ENCODE peak calls at places on chromosomes 11 and 22, in six cellular contexts. One of them, this sample, is unnamed.

GRCh38 chr11:11016943-11017342 is 159.1 kb upstream of the ZBED5 start:
- DNase-seq in AG04450: no peak
- DNase-seq in EH: no peak
- DNase-seq in stimulated activated CD4-positive, alpha-beta T cell treated with anti-CD3 and anti-CD28 coated beads, Interleukin-12 subunit alpha, Interleukin-12 subunit beta, amount 100 ng/mL, for 48 hours: no peak
- DNase-seq in globus pallidus: no peak
- DNase-seq in M059J: no peak
- DNase-seq in this sample: no peak

GRCh38 chr11:60370811-60371297 is 7.5 kb upstream of the MS4A7 start:
- DNase-seq in AG04450: no peak
- DNase-seq in EH: no peak
- DNase-seq in stimulated activated CD4-positive, alpha-beta T cell treated with anti-CD3 and anti-CD28 coated beads, Interleukin-12 subunit alpha, Interleukin-12 subunit beta, amount 100 ng/mL, for 48 hours: no peak
- DNase-seq in globus pallidus: no peak
- DNase-seq in M059J: peak; percentile 38
- DNase-seq in this sample: no peak

GRCh38 chr11:111438846-111439520 is 59.9 kb upstream of the POU2AF1 start:
- DNase-seq in AG04450: no peak
- DNase-seq in EH: no peak
- DNase-seq in stimulated activated CD4-positive, alpha-beta T cell treated with anti-CD3 and anti-CD28 coated beads, Interleukin-12 subunit alpha, Interleukin-12 subunit beta, amount 100 ng/mL, for 48 hours: no peak
- DNase-seq in globus pallidus: no peak
- DNase-seq in M059J: no peak
- DNase-seq in this sample: no peak

GRCh38 chr11:122365545-122366380 is 249.7 kb upstream of the BLID start:
- DNase-seq in AG04450: no peak
- DNase-seq in EH: no peak
- DNase-seq in stimulated activated CD4-positive, alpha-beta T cell treated with anti-CD3 and anti-CD28 coated beads, Interleukin-12 subunit alpha, Interleukin-12 subunit beta, amount 100 ng/mL, for 48 hours: no peak
- DNase-seq in globus pallidus: no peak
- DNase-seq in M059J: no peak
- DNase-seq in this sample: no peak

GRCh38 chr22:47128216-47129215 is 366.1 kb downstream of the TBC1D22A start:
- DNase-seq in AG04450: no peak
- DNase-seq in EH: no peak
- DNase-seq in stimulated activated CD4-positive, alpha-beta T cell treated with anti-CD3 and anti-CD28 coated beads, Interleukin-12 subunit alpha, Interleukin-12 subunit beta, amount 100 ng/mL, for 48 hours: no peak
- DNase-seq in globus pallidus: no peak
- DNase-seq in M059J: no peak
- DNase-seq in this sample: no peak

GRCh38 chr11:67347964-67348749 is 5.2 kb downstream of the POLD4 start:
- DNase-seq in AG04450: no peak
- DNase-seq in EH: peak; percentile 37
- DNase-seq in stimulated activated CD4-positive, alpha-beta T cell treated with anti-CD3 and anti-CD28 coated beads, Interleukin-12 subunit alpha, Interleukin-12 subunit beta, amount 100 ng/mL, for 48 hours: no peak
- DNase-seq in globus pallidus: no peak
- DNase-seq in M059J: no peak
- DNase-seq in this sample: no peak

GRCh38 chr11:33060271-33060670 is 20.9 kb downstream of the TCP11L1 start:
- DNase-seq in AG04450: no peak
- DNase-seq in EH: no peak
- DNase-seq in stimulated activated CD4-positive, alpha-beta T cell treated with anti-CD3 and anti-CD28 coated beads, Interleukin-12 subunit alpha, Interleukin-12 subunit beta, amount 100 ng/mL, for 48 hours: no peak
- DNase-seq in globus pallidus: no peak
- DNase-seq in M059J: no peak
- DNase-seq in this sample: no peak

GRCh38 chr11:61890536-61891330 is 612 bp downstream of the FADS3 start:
- DNase-seq in AG04450: no peak
- DNase-seq in EH: peak; percentile 87
- DNase-seq in stimulated activated CD4-positive, alpha-beta T cell treated with anti-CD3 and anti-CD28 coated beads, Interleukin-12 subunit alpha, Interleukin-12 subunit beta, amount 100 ng/mL, for 48 hours: no peak
- DNase-seq in globus pallidus: no peak
- DNase-seq in M059J: peak; percentile 86
- DNase-seq in this sample: peak; percentile 26

GRCh38 chr11:128201006-128201405 is 386.4 kb downstream of the ETS1 start:
- DNase-seq in AG04450: no peak
- DNase-seq in EH: no peak
- DNase-seq in stimulated activated CD4-positive, alpha-beta T cell treated with anti-CD3 and anti-CD28 coated beads, Interleukin-12 subunit alpha, Interleukin-12 subunit beta, amount 100 ng/mL, for 48 hours: no peak
- DNase-seq in globus pallidus: no peak
- DNase-seq in M059J: no peak
- DNase-seq in this sample: no peak

GRCh38 chr11:129611661-129612566 is 203.7 kb upstream of the TMEM45B start:
- DNase-seq in AG04450: no peak
- DNase-seq in EH: peak; percentile 2
- DNase-seq in stimulated activated CD4-positive, alpha-beta T cell treated with anti-CD3 and anti-CD28 coated beads, Interleukin-12 subunit alpha, Interleukin-12 subunit beta, amount 100 ng/mL, for 48 hours: no peak
- DNase-seq in globus pallidus: no peak
- DNase-seq in M059J: peak; percentile 57
- DNase-seq in this sample: no peak

GRCh38 chr11:48036466-48036865 is 56.1 kb downstream of the PTPRJ start:
- DNase-seq in AG04450: peak; percentile 38
- DNase-seq in EH: peak; percentile 50
- DNase-seq in stimulated activated CD4-positive, alpha-beta T cell treated with anti-CD3 and anti-CD28 coated beads, Interleukin-12 subunit alpha, Interleukin-12 subunit beta, amount 100 ng/mL, for 48 hours: no peak
- DNase-seq in globus pallidus: no peak
- DNase-seq in M059J: no peak
- DNase-seq in this sample: peak; percentile 29

GRCh38 chr11:72609045-72609444 is 65.2 kb downstream of the PDE2A start:
- DNase-seq in AG04450: no peak
- DNase-seq in EH: peak; percentile 33
- DNase-seq in stimulated activated CD4-positive, alpha-beta T cell treated with anti-CD3 and anti-CD28 coated beads, Interleukin-12 subunit alpha, Interleukin-12 subunit beta, amount 100 ng/mL, for 48 hours: no peak
- DNase-seq in globus pallidus: no peak
- DNase-seq in M059J: no peak
- DNase-seq in this sample: no peak

GRCh38 chr11:70082829-70083228 is 4.7 kb downstream of the ANO1 start:
- DNase-seq in AG04450: no peak
- DNase-seq in EH: no peak
- DNase-seq in stimulated activated CD4-positive, alpha-beta T cell treated with anti-CD3 and anti-CD28 coated beads, Interleukin-12 subunit alpha, Interleukin-12 subunit beta, amount 100 ng/mL, for 48 hours: no peak
- DNase-seq in globus pallidus: no peak
- DNase-seq in M059J: no peak
- DNase-seq in this sample: no peak

GRCh38 chr11:10351435-10351767 is 46.5 kb downstream of the ADM start:
- DNase-seq in AG04450: no peak
- DNase-seq in EH: no peak
- DNase-seq in stimulated activated CD4-positive, alpha-beta T cell treated with anti-CD3 and anti-CD28 coated beads, Interleukin-12 subunit alpha, Interleukin-12 subunit beta, amount 100 ng/mL, for 48 hours: no peak
- DNase-seq in globus pallidus: no peak
- DNase-seq in M059J: no peak
- DNase-seq in this sample: no peak

GRCh38 chr22:31217890-31218287 is 5.8 kb downstream of the LIMK2 start:
- DNase-seq in AG04450: no peak
- DNase-seq in EH: no peak
- DNase-seq in stimulated activated CD4-positive, alpha-beta T cell treated with anti-CD3 and anti-CD28 coated beads, Interleukin-12 subunit alpha, Interleukin-12 subunit beta, amount 100 ng/mL, for 48 hours: no peak
- DNase-seq in globus pallidus: no peak
- DNase-seq in M059J: no peak
- DNase-seq in this sample: no peak

GRCh38 chr11:34825670-34826383 is 90.4 kb downstream of the APIP start:
- DNase-seq in AG04450: no peak
- DNase-seq in EH: no peak
- DNase-seq in stimulated activated CD4-positive, alpha-beta T cell treated with anti-CD3 and anti-CD28 coated beads, Interleukin-12 subunit alpha, Interleukin-12 subunit beta, amount 100 ng/mL, for 48 hours: no peak
- DNase-seq in globus pallidus: peak; percentile 67
- DNase-seq in M059J: no peak
- DNase-seq in this sample: no peak

GRCh38 chr11:116925050-116925449 is 87.6 kb upstream of the APOA1 start:
- DNase-seq in AG04450: no peak
- DNase-seq in EH: no peak
- DNase-seq in stimulated activated CD4-positive, alpha-beta T cell treated with anti-CD3 and anti-CD28 coated beads, Interleukin-12 subunit alpha, Interleukin-12 subunit beta, amount 100 ng/mL, for 48 hours: no peak
- DNase-seq in globus pallidus: no peak
- DNase-seq in M059J: no peak
- DNase-seq in this sample: no peak

GRCh38 chr11:17471501-17471900 is 5.1 kb downstream of the ABCC8 start:
- DNase-seq in AG04450: no peak
- DNase-seq in EH: no peak
- DNase-seq in stimulated activated CD4-positive, alpha-beta T cell treated with anti-CD3 and anti-CD28 coated beads, Interleukin-12 subunit alpha, Interleukin-12 subunit beta, amount 100 ng/mL, for 48 hours: no peak
- DNase-seq in globus pallidus: no peak
- DNase-seq in M059J: peak; percentile 7
- DNase-seq in this sample: no peak

GRCh38 chr22:37534445-37534844 is 15.2 kb upstream of the CARD10 start:
- DNase-seq in AG04450: no peak
- DNase-seq in EH: no peak
- DNase-seq in stimulated activated CD4-positive, alpha-beta T cell treated with anti-CD3 and anti-CD28 coated beads, Interleukin-12 subunit alpha, Interleukin-12 subunit beta, amount 100 ng/mL, for 48 hours: no peak
- DNase-seq in globus pallidus: no peak
- DNase-seq in M059J: no peak
- DNase-seq in this sample: no peak

GRCh38 chr11:101863361-101863760 is 51.4 kb upstream of the CEP126 start:
- DNase-seq in AG04450: no peak
- DNase-seq in EH: peak; percentile 96
- DNase-seq in stimulated activated CD4-positive, alpha-beta T cell treated with anti-CD3 and anti-CD28 coated beads, Interleukin-12 subunit alpha, Interleukin-12 subunit beta, amount 100 ng/mL, for 48 hours: no peak
- DNase-seq in globus pallidus: no peak
- DNase-seq in M059J: peak; percentile 79
- DNase-seq in this sample: peak; percentile 47

GRCh38 chr22:43152355-43153071 is 1.2 kb downstream of the TSPO start:
- DNase-seq in AG04450: no peak
- DNase-seq in EH: peak; percentile 67
- DNase-seq in stimulated activated CD4-positive, alpha-beta T cell treated with anti-CD3 and anti-CD28 coated beads, Interleukin-12 subunit alpha, Interleukin-12 subunit beta, amount 100 ng/mL, for 48 hours: peak; percentile 41
- DNase-seq in globus pallidus: peak; percentile 58
- DNase-seq in M059J: peak; percentile 66
- DNase-seq in this sample: no peak

GRCh38 chr11:65403607-65404121 is 17.2 kb downstream of the FRMD8 start:
- DNase-seq in AG04450: no peak
- DNase-seq in EH: no peak
- DNase-seq in stimulated activated CD4-positive, alpha-beta T cell treated with anti-CD3 and anti-CD28 coated beads, Interleukin-12 subunit alpha, Interleukin-12 subunit beta, amount 100 ng/mL, for 48 hours: no peak
- DNase-seq in globus pallidus: peak; percentile 42
- DNase-seq in M059J: no peak
- DNase-seq in this sample: no peak

GRCh38 chr11:628056-628455 is 1.1 kb upstream of the SCT start:
- DNase-seq in AG04450: no peak
- DNase-seq in EH: no peak
- DNase-seq in stimulated activated CD4-positive, alpha-beta T cell treated with anti-CD3 and anti-CD28 coated beads, Interleukin-12 subunit alpha, Interleukin-12 subunit beta, amount 100 ng/mL, for 48 hours: no peak
- DNase-seq in globus pallidus: no peak
- DNase-seq in M059J: no peak
- DNase-seq in this sample: no peak

GRCh38 chr11:69914286-69915150 is 95.3 kb upstream of the FGF3 start:
- DNase-seq in AG04450: no peak
- DNase-seq in EH: no peak
- DNase-seq in stimulated activated CD4-positive, alpha-beta T cell treated with anti-CD3 and anti-CD28 coated beads, Interleukin-12 subunit alpha, Interleukin-12 subunit beta, amount 100 ng/mL, for 48 hours: no peak
- DNase-seq in globus pallidus: no peak
- DNase-seq in M059J: no peak
- DNase-seq in this sample: no peak

GRCh38 chr11:20477418-20478090 is 90.0 kb downstream of the PRMT3 start:
- DNase-seq in AG04450: no peak
- DNase-seq in EH: no peak
- DNase-seq in stimulated activated CD4-positive, alpha-beta T cell treated with anti-CD3 and anti-CD28 coated beads, Interleukin-12 subunit alpha, Interleukin-12 subunit beta, amount 100 ng/mL, for 48 hours: no peak
- DNase-seq in globus pallidus: no peak
- DNase-seq in M059J: peak; percentile 9
- DNase-seq in this sample: no peak

GRCh38 chr11:113895367-113896155 is 9.0 kb upstream of the HTR3B start:
- DNase-seq in AG04450: no peak
- DNase-seq in EH: peak; percentile 17
- DNase-seq in stimulated activated CD4-positive, alpha-beta T cell treated with anti-CD3 and anti-CD28 coated beads, Interleukin-12 subunit alpha, Interleukin-12 subunit beta, amount 100 ng/mL, for 48 hours: no peak
- DNase-seq in globus pallidus: no peak
- DNase-seq in M059J: peak; percentile 12
- DNase-seq in this sample: no peak

GRCh38 chr11:132620423-132620822 is 911.9 kb downstream of the OPCML start:
- DNase-seq in AG04450: no peak
- DNase-seq in EH: no peak
- DNase-seq in stimulated activated CD4-positive, alpha-beta T cell treated with anti-CD3 and anti-CD28 coated beads, Interleukin-12 subunit alpha, Interleukin-12 subunit beta, amount 100 ng/mL, for 48 hours: no peak
- DNase-seq in globus pallidus: no peak
- DNase-seq in M059J: no peak
- DNase-seq in this sample: no peak

GRCh38 chr11:101336858-101337257 is 207.2 kb upstream of the PGR start:
- DNase-seq in AG04450: no peak
- DNase-seq in EH: no peak
- DNase-seq in stimulated activated CD4-positive, alpha-beta T cell treated with anti-CD3 and anti-CD28 coated beads, Interleukin-12 subunit alpha, Interleukin-12 subunit beta, amount 100 ng/mL, for 48 hours: no peak
- DNase-seq in globus pallidus: no peak
- DNase-seq in M059J: no peak
- DNase-seq in this sample: no peak

GRCh38 chr11:1920909-1921575 is 1.5 kb downstream of the TNNT3 start:
- DNase-seq in AG04450: no peak
- DNase-seq in EH: no peak
- DNase-seq in stimulated activated CD4-positive, alpha-beta T cell treated with anti-CD3 and anti-CD28 coated beads, Interleukin-12 subunit alpha, Interleukin-12 subunit beta, amount 100 ng/mL, for 48 hours: no peak
- DNase-seq in globus pallidus: no peak
- DNase-seq in M059J: no peak
- DNase-seq in this sample: no peak

GRCh38 chr11:2940166-2940929 is 11.1 kb upstream of the PHLDA2 start:
- DNase-seq in AG04450: no peak
- DNase-seq in EH: peak; percentile 81
- DNase-seq in stimulated activated CD4-positive, alpha-beta T cell treated with anti-CD3 and anti-CD28 coated beads, Interleukin-12 subunit alpha, Interleukin-12 subunit beta, amount 100 ng/mL, for 48 hours: no peak
- DNase-seq in globus pallidus: no peak
- DNase-seq in M059J: peak; percentile 98
- DNase-seq in this sample: no peak

GRCh38 chr11:134098566-134099184 is 29.8 kb downstream of the JAM3 start:
- DNase-seq in AG04450: no peak
- DNase-seq in EH: no peak
- DNase-seq in stimulated activated CD4-positive, alpha-beta T cell treated with anti-CD3 and anti-CD28 coated beads, Interleukin-12 subunit alpha, Interleukin-12 subunit beta, amount 100 ng/mL, for 48 hours: no peak
- DNase-seq in globus pallidus: no peak
- DNase-seq in M059J: peak; percentile 12
- DNase-seq in this sample: no peak

GRCh38 chr11:13341028-13341427 is 63.4 kb downstream of the BMAL1 start:
- DNase-seq in AG04450: no peak
- DNase-seq in EH: no peak
- DNase-seq in stimulated activated CD4-positive, alpha-beta T cell treated with anti-CD3 and anti-CD28 coated beads, Interleukin-12 subunit alpha, Interleukin-12 subunit beta, amount 100 ng/mL, for 48 hours: no peak
- DNase-seq in globus pallidus: no peak
- DNase-seq in M059J: no peak
- DNase-seq in this sample: no peak

GRCh38 chr11:2796091-2796490 is 89.5 kb downstream of the CDKN1C start:
- DNase-seq in AG04450: no peak
- DNase-seq in EH: no peak
- DNase-seq in stimulated activated CD4-positive, alpha-beta T cell treated with anti-CD3 and anti-CD28 coated beads, Interleukin-12 subunit alpha, Interleukin-12 subunit beta, amount 100 ng/mL, for 48 hours: no peak
- DNase-seq in globus pallidus: no peak
- DNase-seq in M059J: no peak
- DNase-seq in this sample: no peak